ENCODE peak calls at places on chromosomes 3 and 15, in ten cellular contexts. One of them, this sample, is unnamed.

GRCh38 chr15:70252056-70252935 is 154.6 kb upstream of the TLE3 start:
- DNase-seq in ureter: peak
- DNase-seq in PC-9: no peak
- DNase-seq in substantia nigra: no peak
- DNase-seq in Daoy: no peak
- DNase-seq in NCI-H1694: peak
- DNase-seq in amniotic stem cell: no peak
- DNase-seq in NCI-H2171 treated with DMSO at 0.1 percent for 48 hours: peak
- DNase-seq in GM12864: no peak
- DNase-seq in coronary artery: no peak
- DNase-seq in this sample: no peak

GRCh38 chr15:49876401-49877038 is 242.5 kb downstream of the ATP8B4 start:
- DNase-seq in Daoy: no peak
- DNase-seq in GM12864: no peak
- DNase-seq in coronary artery: no peak
- DNase-seq in ureter: no peak
- DNase-seq in NCI-H1694: no peak
- DNase-seq in amniotic stem cell: no peak
- DNase-seq in PC-9: no peak
- DNase-seq in NCI-H2171 treated with DMSO at 0.1 percent for 48 hours: no peak
- DNase-seq in substantia nigra: peak
- DNase-seq in this sample: no peak

GRCh38 chr3:57927916-57928315 is 80.3 kb upstream of the FLNB start:
- DNase-seq in GM12864: no peak
- DNase-seq in Daoy: no peak
- DNase-seq in coronary artery: no peak
- DNase-seq in substantia nigra: no peak
- DNase-seq in amniotic stem cell: no peak
- DNase-seq in PC-9: no peak
- DNase-seq in ureter: no peak
- DNase-seq in NCI-H1694: no peak
- DNase-seq in NCI-H2171 treated with DMSO at 0.1 percent for 48 hours: no peak
- DNase-seq in this sample: no peak

GRCh38 chr15:59013246-59013645 is 25.8 kb downstream of the RNF111 start:
- DNase-seq in amniotic stem cell: no peak
- DNase-seq in PC-9: no peak
- DNase-seq in Daoy: no peak
- DNase-seq in coronary artery: no peak
- DNase-seq in GM12864: no peak
- DNase-seq in substantia nigra: no peak
- DNase-seq in NCI-H1694: no peak
- DNase-seq in ureter: no peak
- DNase-seq in NCI-H2171 treated with DMSO at 0.1 percent for 48 hours: no peak
- DNase-seq in this sample: no peak

GRCh38 chr3:21665444-21665843 is 85.6 kb downstream of the ZNF385D start:
- DNase-seq in NCI-H2171 treated with DMSO at 0.1 percent for 48 hours: no peak
- DNase-seq in NCI-H1694: no peak
- DNase-seq in Daoy: no peak
- DNase-seq in GM12864: no peak
- DNase-seq in PC-9: no peak
- DNase-seq in substantia nigra: no peak
- DNase-seq in coronary artery: no peak
- DNase-seq in amniotic stem cell: no peak
- DNase-seq in ureter: no peak
- DNase-seq in this sample: no peak

GRCh38 chr3:7392206-7392605 is 531.3 kb downstream of the GRM7 start:
- DNase-seq in NCI-H1694: no peak
- DNase-seq in GM12864: no peak
- DNase-seq in substantia nigra: no peak
- DNase-seq in NCI-H2171 treated with DMSO at 0.1 percent for 48 hours: no peak
- DNase-seq in ureter: no peak
- DNase-seq in amniotic stem cell: no peak
- DNase-seq in PC-9: no peak
- DNase-seq in Daoy: no peak
- DNase-seq in coronary artery: no peak
- DNase-seq in this sample: no peak

GRCh38 chr3:124976378-124976777 is 41.8 kb upstream of the MUC13 start:
- DNase-seq in Daoy: peak
- DNase-seq in ureter: no peak
- DNase-seq in coronary artery: no peak
- DNase-seq in GM12864: no peak
- DNase-seq in NCI-H1694: no peak
- DNase-seq in amniotic stem cell: no peak
- DNase-seq in NCI-H2171 treated with DMSO at 0.1 percent for 48 hours: no peak
- DNase-seq in substantia nigra: no peak
- DNase-seq in PC-9: peak
- DNase-seq in this sample: no peak

GRCh38 chr3:114745322-114746240 is 401.5 kb downstream of the ZBTB20 start:
- DNase-seq in NCI-H2171 treated with DMSO at 0.1 percent for 48 hours: no peak
- DNase-seq in Daoy: peak
- DNase-seq in PC-9: no peak
- DNase-seq in ureter: no peak
- DNase-seq in substantia nigra: no peak
- DNase-seq in GM12864: no peak
- DNase-seq in NCI-H1694: no peak
- DNase-seq in coronary artery: no peak
- DNase-seq in amniotic stem cell: no peak
- DNase-seq in this sample: no peak

GRCh38 chr3:136838641-136839555 is 20.0 kb downstream of the SLC35G2 start:
- DNase-seq in GM12864: no peak
- DNase-seq in coronary artery: no peak
- DNase-seq in NCI-H1694: no peak
- DNase-seq in ureter: no peak
- DNase-seq in PC-9: peak
- DNase-seq in substantia nigra: no peak
- DNase-seq in NCI-H2171 treated with DMSO at 0.1 percent for 48 hours: peak
- DNase-seq in Daoy: peak
- DNase-seq in amniotic stem cell: no peak
- DNase-seq in this sample: no peak

GRCh38 chr3:128424508-128425069 is 42.1 kb downstream of the DNAJB8 start:
- DNase-seq in coronary artery: no peak
- DNase-seq in Daoy: peak
- DNase-seq in ureter: no peak
- DNase-seq in GM12864: no peak
- DNase-seq in substantia nigra: no peak
- DNase-seq in amniotic stem cell: no peak
- DNase-seq in NCI-H2171 treated with DMSO at 0.1 percent for 48 hours: no peak
- DNase-seq in NCI-H1694: no peak
- DNase-seq in PC-9: peak
- DNase-seq in this sample: no peak

GRCh38 chr15:26323564-26323963 is 449.3 kb downstream of the GABRB3 start:
- DNase-seq in GM12864: no peak
- DNase-seq in NCI-H1694: no peak
- DNase-seq in coronary artery: no peak
- DNase-seq in ureter: no peak
- DNase-seq in NCI-H2171 treated with DMSO at 0.1 percent for 48 hours: no peak
- DNase-seq in amniotic stem cell: no peak
- DNase-seq in Daoy: no peak
- DNase-seq in PC-9: no peak
- DNase-seq in substantia nigra: no peak
- DNase-seq in this sample: no peak

GRCh38 chr3:136818191-136818850 is 605 bp upstream of the SLC35G2 start:
- DNase-seq in coronary artery: peak
- DNase-seq in PC-9: peak
- DNase-seq in GM12864: no peak
- DNase-seq in substantia nigra: peak
- DNase-seq in Daoy: peak
- DNase-seq in amniotic stem cell: peak
- DNase-seq in NCI-H2171 treated with DMSO at 0.1 percent for 48 hours: no peak
- DNase-seq in ureter: peak
- DNase-seq in NCI-H1694: no peak
- DNase-seq in this sample: peak

GRCh38 chr3:30440880-30441279 is 165.5 kb upstream of the TGFBR2 start:
- DNase-seq in PC-9: no peak
- DNase-seq in GM12864: no peak
- DNase-seq in amniotic stem cell: no peak
- DNase-seq in coronary artery: peak
- DNase-seq in NCI-H2171 treated with DMSO at 0.1 percent for 48 hours: no peak
- DNase-seq in Daoy: no peak
- DNase-seq in substantia nigra: no peak
- DNase-seq in NCI-H1694: no peak
- DNase-seq in ureter: no peak
- DNase-seq in this sample: no peak

GRCh38 chr3:43689766-43690399 is 855 bp upstream of the ABHD5 start:
- DNase-seq in NCI-H2171 treated with DMSO at 0.1 percent for 48 hours: peak
- DNase-seq in Daoy: no peak
- DNase-seq in coronary artery: no peak
- DNase-seq in GM12864: no peak
- DNase-seq in PC-9: peak
- DNase-seq in ureter: no peak
- DNase-seq in amniotic stem cell: no peak
- DNase-seq in NCI-H1694: no peak
- DNase-seq in substantia nigra: no peak
- DNase-seq in this sample: no peak

GRCh38 chr3:58965870-58966269 is 84.0 kb downstream of the CFAP20DC start:
- DNase-seq in NCI-H1694: no peak
- DNase-seq in NCI-H2171 treated with DMSO at 0.1 percent for 48 hours: no peak
- DNase-seq in GM12864: no peak
- DNase-seq in PC-9: no peak
- DNase-seq in substantia nigra: no peak
- DNase-seq in ureter: no peak
- DNase-seq in amniotic stem cell: no peak
- DNase-seq in Daoy: no peak
- DNase-seq in coronary artery: no peak
- DNase-seq in this sample: no peak

GRCh38 chr3:149371001-149371722 is 6.3 kb downstream of the TM4SF1 start:
- DNase-seq in NCI-H2171 treated with DMSO at 0.1 percent for 48 hours: no peak
- DNase-seq in NCI-H1694: no peak
- DNase-seq in amniotic stem cell: no peak
- DNase-seq in ureter: no peak
- DNase-seq in coronary artery: no peak
- DNase-seq in Daoy: no peak
- DNase-seq in PC-9: peak
- DNase-seq in GM12864: no peak
- DNase-seq in substantia nigra: no peak
- DNase-seq in this sample: no peak

GRCh38 chr15:69593981-69594966 is 141.7 kb downstream of the RPLP1 start:
- DNase-seq in coronary artery: peak
- DNase-seq in ureter: peak
- DNase-seq in amniotic stem cell: no peak
- DNase-seq in Daoy: peak
- DNase-seq in NCI-H1694: peak
- DNase-seq in GM12864: no peak
- DNase-seq in PC-9: peak
- DNase-seq in substantia nigra: peak
- DNase-seq in NCI-H2171 treated with DMSO at 0.1 percent for 48 hours: peak
- DNase-seq in this sample: no peak

GRCh38 chr15:59051867-59052861 is 52.8 kb upstream of the CCNB2 start:
- DNase-seq in coronary artery: no peak
- DNase-seq in Daoy: no peak
- DNase-seq in substantia nigra: no peak
- DNase-seq in NCI-H1694: no peak
- DNase-seq in ureter: no peak
- DNase-seq in GM12864: no peak
- DNase-seq in NCI-H2171 treated with DMSO at 0.1 percent for 48 hours: no peak
- DNase-seq in PC-9: no peak
- DNase-seq in amniotic stem cell: no peak
- DNase-seq in this sample: no peak

GRCh38 chr3:13479332-13479581 is 849 bp upstream of the HDAC11 start:
- DNase-seq in PC-9: no peak
- DNase-seq in amniotic stem cell: no peak
- DNase-seq in ureter: no peak
- DNase-seq in GM12864: no peak
- DNase-seq in Daoy: peak
- DNase-seq in substantia nigra: peak
- DNase-seq in coronary artery: no peak
- DNase-seq in NCI-H2171 treated with DMSO at 0.1 percent for 48 hours: peak
- DNase-seq in NCI-H1694: no peak
- DNase-seq in this sample: peak

GRCh38 chr15:51681303-51681963 is at the start of gene SCG3:
- DNase-seq in amniotic stem cell: no peak
- DNase-seq in NCI-H2171 treated with DMSO at 0.1 percent for 48 hours: peak
- DNase-seq in PC-9: no peak
- DNase-seq in Daoy: peak
- DNase-seq in GM12864: no peak
- DNase-seq in ureter: peak
- DNase-seq in NCI-H1694: peak
- DNase-seq in coronary artery: peak
- DNase-seq in substantia nigra: peak
- DNase-seq in this sample: peak

GRCh38 chr15:49225572-49226281 is 55.7 kb downstream of the GALK2 start:
- DNase-seq in NCI-H1694: no peak
- DNase-seq in coronary artery: no peak
- DNase-seq in GM12864: no peak
- DNase-seq in amniotic stem cell: no peak
- DNase-seq in ureter: no peak
- DNase-seq in Daoy: peak
- DNase-seq in substantia nigra: no peak
- DNase-seq in NCI-H2171 treated with DMSO at 0.1 percent for 48 hours: peak
- DNase-seq in PC-9: no peak
- DNase-seq in this sample: no peak

GRCh38 chr3:39338201-39338600 is 8.7 kb downstream of the CCR8 start:
- DNase-seq in substantia nigra: no peak
- DNase-seq in NCI-H1694: no peak
- DNase-seq in NCI-H2171 treated with DMSO at 0.1 percent for 48 hours: no peak
- DNase-seq in coronary artery: no peak
- DNase-seq in GM12864: no peak
- DNase-seq in Daoy: no peak
- DNase-seq in amniotic stem cell: no peak
- DNase-seq in PC-9: no peak
- DNase-seq in ureter: no peak
- DNase-seq in this sample: no peak

This sample was measured in naive B cell.